ENCODE peak calls at places on chromosomes 16 and 17, in seven cellular contexts. O is neuronal stem cell; G is DMS79; R is activated CD8-positive, alpha-beta T cell treated with anti-CD3 and anti-CD28 coated beads, Interleukin-2, amount 10 ng/mL, durations not matched to agents 7 days and 5 days; J is astrocyte of the cerebellum; P is NCI-H1436; U is NCI-H345. T is an unnamed sample.

GRCh38 chr16:964696-965395 is 5.9 kb downstream of the LMF1 start:
- DNase-seq in O (no peak), G (peak; percentile 53), R (no peak), J (no peak), P (no peak), U (no peak), T (no peak)

GRCh38 chr17:38454528-38454927 is 26.3 kb downstream of the ARHGAP23 start:
- DNase-seq in O (no peak), G (no peak), R (no peak), J (peak; percentile 49), P (no peak), U (no peak), T (no peak)

GRCh38 chr17:11642655-11643054 is 44.4 kb downstream of the DNAH9 start:
- DNase-seq in O (no peak), G (no peak), R (no peak), J (no peak), P (no peak), U (no peak), T (no peak)

GRCh38 chr16:72715267-72715666 is 332.7 kb downstream of the ZFHX3 start:
- DNase-seq in O (no peak), G (no peak), R (no peak), J (no peak), P (no peak), U (no peak), T (no peak)

GRCh38 chr17:78231991-78232759 is 744 bp downstream of the TMEM235 start:
- DNase-seq in O (no peak), G (no peak), R (peak; percentile 51), J (no peak), P (peak; percentile 21), U (no peak), T (no peak)

GRCh38 chr16:56914896-56915295 is 17.0 kb upstream of the HERPUD1 start:
- DNase-seq in O (no peak), G (no peak), R (no peak), J (no peak), P (no peak), U (no peak), T (no peak)

GRCh38 chr16:72424776-72425175 is 252.8 kb upstream of the PMFBP1 start:
- DNase-seq in O (no peak), G (no peak), R (no peak), J (no peak), P (no peak), U (no peak), T (no peak)

GRCh38 chr17:20253323-20253722 is 214.0 kb downstream of the LGALS9B start:
- DNase-seq in O (no peak), G (no peak), R (no peak), J (no peak), P (no peak), U (no peak), T (no peak)

GRCh38 chr17:27489045-27489715 is 32.9 kb downstream of the KSR1 start:
- DNase-seq in O (no peak), G (no peak), R (no peak), J (peak; percentile 26), P (no peak), U (no peak), T (no peak)

GRCh38 chr17:45961206-45961605 is 37.8 kb upstream of the STH start:
- DNase-seq in O (no peak), G (no peak), R (no peak), J (no peak), P (no peak), U (peak; percentile 64), T (no peak)

GRCh38 chr17:2237521-2237921 is 66.1 kb downstream of the SMG6 start:
- DNase-seq in O (no peak), G (no peak), R (no peak), J (peak; percentile 86), P (no peak), U (no peak), T (no peak)

T was measured in progenitor cell of endocrine pancreas.